ENCODE peak calls at places on chromosomes 11 and 22, in four cellular contexts. F, N, C and V are unnamed samples.

GRCh38 chr22:29309332-29310064 is 3.0 kb downstream of the GAS2L1 start:
- DNase-seq in F (peak; percentile 47), N (no peak), C (no peak), V (peak; percentile 83)

GRCh38 chr11:65041206-65042035 is at the start of gene SAC3D1:
- DNase-seq in F (peak; percentile 71), N (no peak), C (peak; percentile 87), V (peak; percentile 78)

GRCh38 chr22:11627798-11628650 is 3900.0 kb upstream of the OR11H1 start:
- DNase-seq in F (no peak), N (no peak), C (no peak), V (no peak)

GRCh38 chr11:69157156-69157821 is 1.6 kb downstream of the SMIM38 start:
- DNase-seq in F (peak; percentile 54), N (peak; percentile 50), C (peak; percentile 87), V (peak; percentile 69)

GRCh38 chr11:120513436-120514315 is 2.1 kb downstream of the GRIK4 start:
- DNase-seq in F (no peak), N (no peak), C (peak; percentile 29), V (no peak)

GRCh38 chr11:124769804-124770774 is 8.0 kb upstream of the ESAM start:
- DNase-seq in F (no peak), N (peak; percentile 36), C (no peak), V (no peak)

GRCh38 chr11:76810151-76810853 is 27.1 kb downstream of the TSKU start:
- DNase-seq in F (peak; percentile 53), N (peak; percentile 54), C (no peak), V (no peak)

GRCh38 chr11:132125855-132126841 is 755.7 kb downstream of the NTM start:
- DNase-seq in F (peak; percentile 10), N (peak; percentile 34), C (peak; percentile 52), V (no peak)

GRCh38 chr11:83063073-83063754 is 8.5 kb downstream of the RAB30 start:
- DNase-seq in F (no peak), N (no peak), C (no peak), V (no peak)

GRCh38 chr22:46459347-46460065 is 77.9 kb downstream of the CELSR1 start:
- DNase-seq in F (no peak), N (no peak), C (no peak), V (peak; percentile 62)
- H3K9me3 ChIP-seq in F (no peaks in the 10 kb centered on the region), N (no peaks in the 10 kb centered on the region), C (no peaks in the 10 kb centered on the region), V (no peaks in the 10 kb centered on the region)

GRCh38 chr11:35990170-35990569 is 46.3 kb downstream of the LDLRAD3 start:
- DNase-seq in F (no peak), N (no peak), C (no peak), V (no peak)
- H3K9me3 ChIP-seq in F (no peaks in the 10 kb centered on the region), N (no peaks in the 10 kb centered on the region), C (peaks cover 10% of the 10 kb centered on the region), V (no peaks in the 10 kb centered on the region)

GRCh38 chr11:2483426-2483825 is 38.6 kb downstream of the KCNQ1 start:
- DNase-seq in F (peak; percentile 45), N (no peak), C (no peak), V (no peak)

GRCh38 chr11:2482745-2483144 is 37.9 kb downstream of the KCNQ1 start:
- DNase-seq in F (no peak), N (no peak), C (no peak), V (no peak)

GRCh38 chr11:2489103-2489502 is 44.3 kb downstream of the KCNQ1 start:
- DNase-seq in F (no peak), N (no peak), C (no peak), V (no peak)

GRCh38 chr11:2484576-2485125 is 39.8 kb downstream of the KCNQ1 start:
- DNase-seq in F (no peak), N (no peak), C (no peak), V (no peak)

GRCh38 chr11:2488004-2488403 is 43.2 kb downstream of the KCNQ1 start:
- DNase-seq in F (no peak), N (peak; percentile 5), C (no peak), V (no peak)
- H3K9me3 ChIP-seq in F (no peaks in the 10 kb centered on the region), N (no peaks in the 10 kb centered on the region), C (peaks cover 4% of the 10 kb centered on the region), V (peaks cover 6% of the 10 kb centered on the region)

GRCh38 chr22:47196493-47196849 is 434.0 kb downstream of the TBC1D22A start:
- DNase-seq in F (no peak), N (no peak), C (no peak), V (no peak)

GRCh38 chr22:47195156-47195675 is 432.8 kb downstream of the TBC1D22A start:
- DNase-seq in F (no peak), N (no peak), C (no peak), V (peak; percentile 40)

GRCh38 chr22:47194476-47195155 is 432.2 kb downstream of the TBC1D22A start:
- DNase-seq in F (no peak), N (no peak), C (no peak), V (peak; percentile 26)

GRCh38 chr22:47196881-47197701 is 434.6 kb downstream of the TBC1D22A start:
- DNase-seq in F (no peak), N (no peak), C (no peak), V (no peak)

GRCh38 chr22:47195676-47196492 is 433.4 kb downstream of the TBC1D22A start:
- DNase-seq in F (no peak), N (peak; percentile 47), C (no peak), V (no peak)
- H3K9me3 ChIP-seq in F (no peaks in the 10 kb centered on the region), N (no peaks in the 10 kb centered on the region), C (no peaks in the 10 kb centered on the region), V (no peaks in the 10 kb centered on the region)

GRCh38 chr22:48688366-48688765 is 1139.3 kb downstream of the BRD1 start:
- DNase-seq in F (no peak), N (no peak), C (no peak), V (no peak)

GRCh38 chr22:48686694-48687302 is 1140.9 kb downstream of the BRD1 start:
- DNase-seq in F (no peak), N (no peak), C (no peak), V (no peak)

GRCh38 chr22:48689206-48689605 is 1138.5 kb downstream of the BRD1 start:
- DNase-seq in F (no peak), N (no peak), C (no peak), V (no peak)

GRCh38 chr22:48685767-48686166 is 1141.9 kb downstream of the BRD1 start:
- DNase-seq in F (no peak), N (no peak), C (no peak), V (no peak)

DNA sequence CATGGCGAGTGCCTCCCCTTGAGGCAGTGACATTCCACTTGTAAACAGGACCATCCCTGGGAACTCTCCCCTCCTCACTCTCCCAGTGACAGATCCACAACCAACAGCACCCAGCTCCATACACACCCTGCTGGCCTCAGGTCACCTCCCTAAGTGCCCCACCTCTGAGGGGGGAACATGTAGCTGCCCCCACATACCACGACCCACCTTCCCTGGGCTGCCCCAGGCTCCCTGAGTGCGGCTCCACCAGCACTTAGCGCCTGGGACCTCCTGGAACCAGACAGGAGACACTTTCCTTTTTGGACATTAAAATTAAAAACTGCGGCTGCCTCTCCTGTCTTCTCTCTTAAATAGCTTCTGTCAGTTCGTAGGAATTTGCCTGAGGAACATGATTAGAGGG is 1140.1 kb downstream of the BRD1 start:
- DNase-seq in F (no peak), N (no peak), C (no peak), V (no peak)
- H3K9me3 ChIP-seq in F (no peaks in the 10 kb centered on the region), N (no peaks in the 10 kb centered on the region), C (no peaks in the 10 kb centered on the region), V (no peaks in the 10 kb centered on the region)

DNA sequence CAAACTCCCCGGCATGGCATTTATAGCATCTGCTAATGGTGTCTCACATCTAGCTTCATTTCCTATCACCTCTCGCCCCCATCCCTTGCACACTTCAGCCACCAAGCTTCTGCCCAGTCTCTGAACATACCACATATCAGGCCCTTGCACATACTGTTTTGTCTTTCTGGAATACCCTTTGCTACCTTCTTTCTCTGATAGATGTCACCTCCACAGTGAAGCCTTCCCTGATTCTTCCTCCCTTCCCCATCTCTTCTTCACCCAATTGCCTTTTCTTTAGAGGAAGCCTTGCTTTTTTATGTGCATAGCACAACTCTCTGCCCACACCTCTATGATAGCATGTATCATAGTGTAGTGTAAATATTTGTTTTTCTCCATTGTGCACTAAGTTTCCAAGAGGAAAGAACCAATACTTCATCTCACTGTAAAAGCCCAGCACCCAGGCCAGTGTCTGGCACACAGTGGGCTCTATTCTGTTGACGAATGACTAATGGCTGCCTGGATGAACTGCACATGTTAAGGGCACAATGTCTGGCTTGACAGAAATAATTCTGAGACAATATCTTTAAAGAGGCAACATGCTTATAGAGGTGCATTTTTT is 27.8 kb downstream of the P4HA3 start:
- DNase-seq in F (no peak), N (no peak), C (no peak), V (no peak)
- H3K9me3 ChIP-seq in F (no peaks in the 10 kb centered on the region), N (no peaks in the 10 kb centered on the region), C (no peaks in the 10 kb centered on the region), V (no peaks in the 10 kb centered on the region)

DNA sequence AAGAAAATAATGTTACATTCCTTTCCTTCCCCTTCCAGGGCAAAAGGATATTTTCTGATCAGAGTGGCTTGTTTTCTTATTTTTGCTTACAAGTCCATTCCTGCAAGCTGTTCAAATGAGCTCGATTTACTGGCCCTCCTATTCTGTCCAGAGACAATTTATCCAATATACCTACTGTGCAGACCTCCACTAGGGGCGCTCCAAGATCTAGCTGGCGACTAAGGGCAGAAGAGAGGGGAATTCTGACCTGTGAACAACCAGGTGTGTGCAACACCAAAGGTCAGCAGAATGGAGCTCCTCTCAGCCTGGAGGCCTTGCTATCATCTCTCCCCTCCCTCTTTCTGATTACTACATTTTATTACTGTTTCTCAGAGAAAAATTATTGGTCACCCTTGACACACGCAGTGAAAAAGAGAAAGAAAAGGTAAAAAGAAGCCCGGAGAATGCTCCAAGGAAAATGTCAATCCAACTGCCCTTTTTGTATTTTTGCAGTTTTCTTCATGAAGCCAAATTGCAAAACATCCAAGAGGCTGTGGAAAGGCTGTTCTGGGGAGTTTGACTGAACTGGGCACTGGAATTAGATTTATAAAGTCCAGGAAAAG is 3.2 kb downstream of the SEZ6L start:
- DNase-seq in F (peak; percentile 48), N (peak; percentile 1), C (peak; percentile 82), V (no peak)
- H3K9me3 ChIP-seq in F (no peaks in the 10 kb centered on the region), N (no peaks in the 10 kb centered on the region), C (no peaks in the 10 kb centered on the region), V (peaks cover 2% of the 10 kb centered on the region)

GRCh38 chr11:70544067-70544773 is 145.9 kb downstream of the CTTN start:
- DNase-seq in F (no peak), N (no peak), C (no peak), V (peak; percentile 65)
- H3K9me3 ChIP-seq in F (no peaks in the 10 kb centered on the region), N (no peaks in the 10 kb centered on the region), C (no peaks in the 10 kb centered on the region), V (peaks cover 4% of the 10 kb centered on the region)

GRCh38 chr22:49202226-49202625 is 625.4 kb downstream of the BRD1 start:
- DNase-seq in F (no peak), N (no peak), C (no peak), V (peak; percentile 64)
- H3K9me3 ChIP-seq in F (no peaks in the 10 kb centered on the region), N (no peaks in the 10 kb centered on the region), C (no peaks in the 10 kb centered on the region), V (no peaks in the 10 kb centered on the region)

DNA sequence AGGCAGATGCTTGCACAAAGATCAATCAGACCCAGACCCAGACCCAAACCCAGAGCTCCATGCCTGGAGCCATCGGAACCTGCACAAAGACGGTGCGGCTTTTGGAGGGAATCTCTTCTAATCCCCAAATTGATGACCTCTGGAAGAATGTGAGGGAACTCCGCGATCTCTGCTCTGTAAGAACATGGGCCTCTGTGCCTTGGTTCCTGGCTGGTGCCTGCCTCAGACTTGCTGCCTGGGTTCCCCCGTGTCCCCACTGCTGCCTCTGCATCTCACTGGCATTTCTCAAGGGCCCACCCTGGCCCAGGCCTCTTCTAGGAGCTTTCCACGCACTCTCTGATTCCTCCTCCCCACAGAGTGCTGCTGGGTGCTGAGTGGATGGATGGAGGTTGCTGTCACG is 1044.4 kb downstream of the TBC1D22A start:
- DNase-seq in F (no peak), N (no peak), C (no peak), V (no peak)
- H3K9me3 ChIP-seq in F (no peaks in the 10 kb centered on the region), N (no peaks in the 10 kb centered on the region), C (no peaks in the 10 kb centered on the region), V (peaks cover 1% of the 10 kb centered on the region)